ENCODE peak calls at places on chromosomes 11 and 22, in six cellular contexts. X, T, P, G, I and F are unnamed samples.

GRCh38 chr22:23203452-23204124 is 23.3 kb downstream of the BCR start:
- DNase-seq in I (peak; percentile 17), P (no peak), T (no peak), X (no peak), G (no peak), F (no peak)

GRCh38 chr11:64763804-64764611 is 4.2 kb upstream of the PYGM start:
- DNase-seq in T (peak; percentile 14), I (no peak), P (no peak), G (no peak), X (no peak), F (no peak)

GRCh38 chr11:47961383-47961782 is 19.0 kb upstream of the PTPRJ start:
- DNase-seq in X (no peak), G (no peak), P (no peak), I (peak; percentile 20), T (no peak), F (no peak)

GRCh38 chr22:19686946-19687345 is 27.4 kb upstream of the SEPTIN5 start:
- DNase-seq in P (no peak), T (no peak), X (no peak), I (no peak), G (no peak), F (no peak)

GRCh38 chr11:36631704-36632287 is 33.8 kb upstream of the RAG2 start:
- DNase-seq in T (no peak), P (no peak), X (no peak), G (no peak), I (no peak), F (peak; percentile 45)

GRCh38 chr22:18970948-18971315 is 34.8 kb upstream of the PRODH start:
- DNase-seq in X (no peak), G (no peak), P (no peak), I (no peak), T (no peak), F (peak; percentile 5)

GRCh38 chr22:26182723-26183122 is 13.5 kb downstream of the SEZ6L start:
- DNase-seq in P (no peak), X (no peak), G (no peak), I (no peak), T (no peak), F (no peak)

GRCh38 chr11:116170526-116171120 is 602.2 kb downstream of the BUD13 start:
- DNase-seq in T (no peak), P (no peak), G (no peak), I (no peak), X (no peak), F (no peak)

GRCh38 chr11:117064275-117064674 is 34.0 kb downstream of the SIK3 start:
- DNase-seq in T (no peak), G (no peak), P (no peak), I (no peak), X (peak; percentile 71), F (no peak)

GRCh38 chr22:49826603-49827306 is 918 bp downstream of the BRD1 start:
- DNase-seq in X (peak; percentile 55), I (peak; percentile 80), G (peak; percentile 55), P (peak; percentile 33), T (no peak), F (peak; percentile 41)

GRCh38 chr11:64605656-64606585 is 14.9 kb downstream of the SLC22A12 start:
- DNase-seq in P (no peak), X (no peak), I (no peak), G (no peak), T (no peak), F (no peak)

GRCh38 chr11:13475091-13475490 is 12.1 kb upstream of the BTBD10 start:
- DNase-seq in P (no peak), I (no peak), X (no peak), T (no peak), G (no peak), F (no peak)

GRCh38 chr11:79253280-79253679 is 187.6 kb downstream of the TENM4 start:
- DNase-seq in P (no peak), I (no peak), T (no peak), X (no peak), G (no peak), F (no peak)

GRCh38 chr22:20938272-20938671 is 21.1 kb downstream of the CRKL start:
- DNase-seq in T (no peak), X (no peak), P (no peak), G (no peak), I (no peak), F (no peak)

GRCh38 chr11:8354622-8355417 is 91.1 kb upstream of the LMO1 start:
- DNase-seq in X (peak; percentile 13), T (no peak), P (no peak), G (no peak), I (no peak), F (no peak)

GRCh38 chr11:61384271-61385242 is 7.8 kb upstream of the TMEM216 start:
- DNase-seq in X (no peak), G (no peak), I (no peak), T (no peak), P (no peak), F (no peak)

GRCh38 chr11:84865791-84866535 is 761.2 kb downstream of the DLG2 start:
- DNase-seq in T (no peak), P (no peak), I (no peak), G (no peak), X (no peak), F (no peak)

DNA sequence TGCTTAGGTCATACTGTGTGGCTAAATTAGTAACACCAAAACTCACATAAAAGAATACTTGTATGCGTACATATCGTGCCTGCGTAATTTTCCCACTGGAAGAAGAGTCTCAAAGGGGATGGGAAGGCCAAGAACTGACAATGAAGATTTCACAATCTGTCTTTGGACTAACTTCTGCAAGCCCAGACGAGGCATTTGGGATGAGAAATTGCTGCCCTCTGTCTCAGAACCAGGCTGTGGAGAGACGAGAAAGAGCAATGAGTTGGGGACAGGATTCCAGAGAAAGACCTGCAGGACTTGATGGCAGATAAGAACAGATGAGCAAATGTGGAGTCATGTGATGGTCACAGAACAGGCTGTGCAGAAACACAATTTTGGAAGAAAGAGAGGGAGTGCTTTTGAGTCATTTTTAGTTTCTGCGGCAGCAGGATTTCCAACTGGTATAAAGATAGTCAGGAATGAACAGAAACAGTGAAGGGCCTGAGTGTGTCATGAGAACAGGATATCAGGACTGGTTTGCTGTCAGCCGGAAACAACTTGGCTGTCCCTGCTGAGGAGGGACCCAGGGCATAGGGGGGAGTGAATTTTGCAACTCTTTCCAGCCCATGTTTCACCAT is 82.7 kb upstream of the CTSC start:
- DNase-seq in X (peak; percentile 55), I (no peak), P (no peak), G (peak; percentile 29), T (no peak), F (no peak)
- H3K4me1 ChIP-seq in X (peaks cover 13% of the 10 kb centered on the region), I (peaks cover 31% of the 10 kb centered on the region), P (no peaks in the 10 kb centered on the region), G (peaks cover 19% of the 10 kb centered on the region), T (no peaks in the 10 kb centered on the region), F (no peaks in the 10 kb centered on the region)

GRCh38 chr22:47274196-47274595 is 511.7 kb downstream of the TBC1D22A start:
- DNase-seq in G (no peak), I (no peak), T (no peak), X (no peak), P (no peak), F (no peak)

GRCh38 chr22:47277511-47277910 is 515.1 kb downstream of the TBC1D22A start:
- DNase-seq in P (no peak), I (no peak), T (no peak), X (no peak), G (no peak), F (no peak)

GRCh38 chr22:47276219-47276843 is 513.9 kb downstream of the TBC1D22A start:
- DNase-seq in I (no peak), P (no peak), G (no peak), X (no peak), T (no peak), F (no peak)

GRCh38 chr22:47277001-47277400 is 514.6 kb downstream of the TBC1D22A start:
- DNase-seq in I (no peak), X (no peak), P (no peak), T (no peak), G (no peak), F (no peak)

DNA sequence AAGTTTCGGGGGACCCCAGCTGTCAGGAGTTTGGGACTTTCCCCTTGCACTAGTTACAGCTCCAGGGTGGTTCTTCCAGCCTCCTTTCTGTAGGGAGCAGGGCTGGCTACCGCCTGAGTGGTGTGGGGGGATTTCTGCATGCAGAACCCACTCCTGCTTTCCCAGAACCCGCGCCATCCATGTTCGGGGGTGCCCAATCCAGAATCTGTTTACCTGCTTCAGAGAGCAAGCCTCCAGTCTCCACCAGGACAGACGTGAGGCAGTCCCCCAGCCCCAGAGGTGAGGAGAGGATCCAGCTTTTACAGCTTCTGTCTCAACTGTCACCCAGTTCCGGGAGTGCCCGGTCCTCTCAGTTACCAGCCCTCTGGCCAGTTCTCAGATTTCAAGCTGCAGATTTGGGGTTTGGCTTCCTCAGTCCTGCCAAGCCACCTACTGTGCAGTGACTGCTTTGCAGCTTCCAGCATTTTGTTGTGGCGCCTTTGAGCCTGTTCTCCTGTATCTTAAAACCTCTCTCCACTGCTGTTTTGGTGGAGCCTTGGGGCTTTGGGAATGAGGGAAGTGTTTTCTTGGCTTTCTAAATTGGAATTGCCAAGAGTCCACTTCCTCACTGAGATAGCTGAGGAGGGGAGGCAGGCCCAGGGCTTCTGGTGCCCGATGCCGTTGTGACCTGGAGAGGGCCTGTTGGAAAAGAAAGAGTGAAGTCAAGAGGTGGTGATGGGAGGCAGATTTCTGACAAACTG is 513.2 kb downstream of the TBC1D22A start:
- DNase-seq in I (no peak), T (no peak), G (no peak), X (peak; percentile 5), P (no peak), F (no peak)
- H3K9me3 ChIP-seq in I (no peaks in the 10 kb centered on the region), T (no peaks in the 10 kb centered on the region), G (peaks cover 6% of the 10 kb centered on the region), X (no peaks in the 10 kb centered on the region), P (no peaks in the 10 kb centered on the region), F (no peaks in the 10 kb centered on the region)

GRCh38 chr22:35987994-35988393 is 40.6 kb downstream of the RBFOX2 start:
- DNase-seq in G (no peak), P (no peak), I (no peak), X (no peak), T (no peak), F (no peak)
- H3K4me1 ChIP-seq in G (peaks cover 74% of the 10 kb centered on the region), P (peaks cover 3% of the 10 kb centered on the region), I (peaks cover 9% of the 10 kb centered on the region), X (peaks cover 18% of the 10 kb centered on the region), T (peaks cover 20% of the 10 kb centered on the region), F (no peaks in the 10 kb centered on the region)

DNA sequence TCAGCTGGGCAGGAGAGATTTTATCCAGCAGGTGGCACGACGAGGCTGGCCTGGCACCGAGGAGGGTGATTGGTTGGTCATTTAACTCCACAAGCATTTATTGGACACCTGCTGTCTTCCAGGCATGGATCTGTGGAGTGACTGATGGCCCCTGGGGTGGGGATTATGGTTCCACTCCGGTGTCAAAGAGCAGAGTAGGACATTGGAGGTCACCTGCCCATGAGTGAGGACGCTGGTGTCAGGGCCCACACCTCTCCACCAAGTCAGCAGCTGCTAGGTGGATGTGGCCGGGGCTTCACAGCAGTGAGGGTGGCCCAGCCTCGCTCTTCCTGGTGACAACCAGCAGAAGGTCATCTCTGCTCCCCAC is 428.5 kb downstream of the TBC1D22A start:
- DNase-seq in I (peak; percentile 28), G (no peak), P (no peak), T (no peak), X (no peak), F (no peak)
- H3K9me3 ChIP-seq in I (peaks cover 8% of the 10 kb centered on the region), G (peaks cover 10% of the 10 kb centered on the region), P (no peaks in the 10 kb centered on the region), T (no peaks in the 10 kb centered on the region), X (no peaks in the 10 kb centered on the region), F (no peaks in the 10 kb centered on the region)